ENCODE peak calls at places on chromosome 22, in ten cellular contexts. One of them, this sample, is unnamed.

GRCh38 chr22:42752230-42752746 is 31.6 kb upstream of the A4GALT start:
- DNase-seq in stimulated activated CD4-positive, alpha-beta T cell treated with anti-CD3 and anti-CD28 coated beads, Interleukin-4, amount 100 ng/mL, for 4 hours: no peak
- DNase-seq in RWPE1: no peak
- DNase-seq in ACHN: no peak
- DNase-seq in tibial nerve: no peak
- DNase-seq in keratinocyte: no peak
- DNase-seq in stomach: no peak
- DNase-seq in foreskin fibroblast: no peak
- DNase-seq in endothelial cell of umbilical vein: no peak
- DNase-seq in aorta: no peak
- DNase-seq in this sample: no peak

GRCh38 chr22:20647586-20648305 is 126.2 kb upstream of the SERPIND1 start:
- DNase-seq in stimulated activated CD4-positive, alpha-beta T cell treated with anti-CD3 and anti-CD28 coated beads, Interleukin-4, amount 100 ng/mL, for 4 hours: no peak
- DNase-seq in RWPE1: no peak
- DNase-seq in ACHN: no peak
- DNase-seq in tibial nerve: no peak
- DNase-seq in keratinocyte: no peak
- DNase-seq in stomach: no peak
- DNase-seq in foreskin fibroblast: no peak
- DNase-seq in endothelial cell of umbilical vein: no peak
- DNase-seq in aorta: no peak
- DNase-seq in this sample: peak; percentile 67

GRCh38 chr22:32281092-32281491 is 25.9 kb upstream of the SLC5A4 start:
- DNase-seq in stimulated activated CD4-positive, alpha-beta T cell treated with anti-CD3 and anti-CD28 coated beads, Interleukin-4, amount 100 ng/mL, for 4 hours: no peak
- DNase-seq in RWPE1: peak; percentile 79
- DNase-seq in ACHN: peak; percentile 68
- DNase-seq in tibial nerve: no peak
- DNase-seq in keratinocyte: peak; percentile 63
- DNase-seq in stomach: no peak
- DNase-seq in foreskin fibroblast: peak; percentile 20
- DNase-seq in endothelial cell of umbilical vein: no peak
- DNase-seq in aorta: no peak
- DNase-seq in this sample: no peak

GRCh38 chr22:49873228-49873940 is 19.7 kb downstream of the ZBED4 start:
- DNase-seq in stimulated activated CD4-positive, alpha-beta T cell treated with anti-CD3 and anti-CD28 coated beads, Interleukin-4, amount 100 ng/mL, for 4 hours: no peak
- DNase-seq in RWPE1: no peak
- DNase-seq in ACHN: no peak
- DNase-seq in tibial nerve: no peak
- DNase-seq in keratinocyte: no peak
- DNase-seq in stomach: no peak
- DNase-seq in foreskin fibroblast: no peak
- DNase-seq in endothelial cell of umbilical vein: no peak
- DNase-seq in aorta: no peak
- DNase-seq in this sample: peak; percentile 35

GRCh38 chr22:44622147-44622427 is 79.9 kb upstream of the PRR5 start:
- DNase-seq in stimulated activated CD4-positive, alpha-beta T cell treated with anti-CD3 and anti-CD28 coated beads, Interleukin-4, amount 100 ng/mL, for 4 hours: no peak
- DNase-seq in RWPE1: no peak
- DNase-seq in ACHN: no peak
- DNase-seq in tibial nerve: no peak
- DNase-seq in keratinocyte: no peak
- DNase-seq in stomach: no peak
- DNase-seq in foreskin fibroblast: no peak
- DNase-seq in endothelial cell of umbilical vein: no peak
- DNase-seq in aorta: no peak
- DNase-seq in this sample: peak; percentile 54

GRCh38 chr22:38953091-38953490 is 4.3 kb upstream of the APOBEC3A start:
- DNase-seq in stimulated activated CD4-positive, alpha-beta T cell treated with anti-CD3 and anti-CD28 coated beads, Interleukin-4, amount 100 ng/mL, for 4 hours: no peak
- DNase-seq in RWPE1: no peak
- DNase-seq in ACHN: no peak
- DNase-seq in tibial nerve: no peak
- DNase-seq in keratinocyte: no peak
- DNase-seq in stomach: no peak
- DNase-seq in foreskin fibroblast: no peak
- DNase-seq in endothelial cell of umbilical vein: no peak
- DNase-seq in aorta: no peak
- DNase-seq in this sample: peak; percentile 57

GRCh38 chr22:30671071-30671470 is 3.4 kb upstream of the DUSP18 start:
- DNase-seq in stimulated activated CD4-positive, alpha-beta T cell treated with anti-CD3 and anti-CD28 coated beads, Interleukin-4, amount 100 ng/mL, for 4 hours: no peak
- DNase-seq in RWPE1: no peak
- DNase-seq in ACHN: no peak
- DNase-seq in tibial nerve: no peak
- DNase-seq in keratinocyte: no peak
- DNase-seq in stomach: no peak
- DNase-seq in foreskin fibroblast: no peak
- DNase-seq in endothelial cell of umbilical vein: no peak
- DNase-seq in aorta: no peak
- DNase-seq in this sample: no peak

GRCh38 chr22:30386960-30387848 is at the start of gene RNF215:
- DNase-seq in stimulated activated CD4-positive, alpha-beta T cell treated with anti-CD3 and anti-CD28 coated beads, Interleukin-4, amount 100 ng/mL, for 4 hours: peak; percentile 68
- DNase-seq in RWPE1: peak; percentile 76
- DNase-seq in ACHN: peak; percentile 79
- DNase-seq in tibial nerve: peak; percentile 71
- DNase-seq in keratinocyte: no peak
- DNase-seq in stomach: peak; percentile 87
- DNase-seq in foreskin fibroblast: peak; percentile 68
- DNase-seq in endothelial cell of umbilical vein: peak; percentile 78
- DNase-seq in aorta: peak; percentile 86
- DNase-seq in this sample: peak; percentile 94

GRCh38 chr22:35349704-35350538 is 31.0 kb upstream of the HMOX1 start:
- DNase-seq in stimulated activated CD4-positive, alpha-beta T cell treated with anti-CD3 and anti-CD28 coated beads, Interleukin-4, amount 100 ng/mL, for 4 hours: no peak
- DNase-seq in RWPE1: no peak
- DNase-seq in ACHN: no peak
- DNase-seq in tibial nerve: no peak
- DNase-seq in keratinocyte: no peak
- DNase-seq in stomach: no peak
- DNase-seq in foreskin fibroblast: no peak
- DNase-seq in endothelial cell of umbilical vein: no peak
- DNase-seq in aorta: peak; percentile 55
- DNase-seq in this sample: no peak

GRCh38 chr22:28869736-28870135 is 13.6 kb upstream of the ZNRF3 start:
- DNase-seq in stimulated activated CD4-positive, alpha-beta T cell treated with anti-CD3 and anti-CD28 coated beads, Interleukin-4, amount 100 ng/mL, for 4 hours: no peak
- DNase-seq in RWPE1: no peak
- DNase-seq in ACHN: no peak
- DNase-seq in tibial nerve: no peak
- DNase-seq in keratinocyte: no peak
- DNase-seq in stomach: no peak
- DNase-seq in foreskin fibroblast: no peak
- DNase-seq in endothelial cell of umbilical vein: no peak
- DNase-seq in aorta: no peak
- DNase-seq in this sample: no peak

GRCh38 chr22:20995329-20996030 is 6.4 kb downstream of the THAP7 start:
- DNase-seq in stimulated activated CD4-positive, alpha-beta T cell treated with anti-CD3 and anti-CD28 coated beads, Interleukin-4, amount 100 ng/mL, for 4 hours: no peak
- DNase-seq in RWPE1: no peak
- DNase-seq in ACHN: no peak
- DNase-seq in tibial nerve: no peak
- DNase-seq in keratinocyte: no peak
- DNase-seq in stomach: no peak
- DNase-seq in foreskin fibroblast: no peak
- DNase-seq in endothelial cell of umbilical vein: no peak
- DNase-seq in aorta: no peak
- DNase-seq in this sample: no peak

GRCh38 chr22:35470903-35471321 is 69.7 kb upstream of the RASD2 start:
- DNase-seq in stimulated activated CD4-positive, alpha-beta T cell treated with anti-CD3 and anti-CD28 coated beads, Interleukin-4, amount 100 ng/mL, for 4 hours: no peak
- DNase-seq in RWPE1: no peak
- DNase-seq in ACHN: no peak
- DNase-seq in tibial nerve: no peak
- DNase-seq in keratinocyte: no peak
- DNase-seq in stomach: no peak
- DNase-seq in foreskin fibroblast: no peak
- DNase-seq in endothelial cell of umbilical vein: peak; percentile 33
- DNase-seq in aorta: no peak
- DNase-seq in this sample: no peak

GRCh38 chr22:32836286-32836859 is 34.9 kb downstream of the TIMP3 start:
- DNase-seq in stimulated activated CD4-positive, alpha-beta T cell treated with anti-CD3 and anti-CD28 coated beads, Interleukin-4, amount 100 ng/mL, for 4 hours: no peak
- DNase-seq in RWPE1: peak; percentile 24
- DNase-seq in ACHN: peak; percentile 22
- DNase-seq in tibial nerve: no peak
- DNase-seq in keratinocyte: no peak
- DNase-seq in stomach: no peak
- DNase-seq in foreskin fibroblast: no peak
- DNase-seq in endothelial cell of umbilical vein: no peak
- DNase-seq in aorta: no peak
- DNase-seq in this sample: no peak

GRCh38 chr22:49936018-49936972 is 17.9 kb downstream of the CRELD2 start:
- DNase-seq in stimulated activated CD4-positive, alpha-beta T cell treated with anti-CD3 and anti-CD28 coated beads, Interleukin-4, amount 100 ng/mL, for 4 hours: peak; percentile 99
- DNase-seq in RWPE1: peak; percentile 38
- DNase-seq in ACHN: peak; percentile 84
- DNase-seq in tibial nerve: peak; percentile 82
- DNase-seq in keratinocyte: no peak
- DNase-seq in stomach: peak; percentile 95
- DNase-seq in foreskin fibroblast: peak; percentile 84
- DNase-seq in endothelial cell of umbilical vein: peak; percentile 97
- DNase-seq in aorta: peak; percentile 97
- DNase-seq in this sample: peak; percentile 98

GRCh38 chr22:20998411-20999336 is 3.2 kb downstream of the THAP7 start:
- DNase-seq in stimulated activated CD4-positive, alpha-beta T cell treated with anti-CD3 and anti-CD28 coated beads, Interleukin-4, amount 100 ng/mL, for 4 hours: no peak
- DNase-seq in RWPE1: no peak
- DNase-seq in ACHN: no peak
- DNase-seq in tibial nerve: no peak
- DNase-seq in keratinocyte: no peak
- DNase-seq in stomach: no peak
- DNase-seq in foreskin fibroblast: peak; percentile 31
- DNase-seq in endothelial cell of umbilical vein: no peak
- DNase-seq in aorta: no peak
- DNase-seq in this sample: no peak

GRCh38 chr22:20437253-20438065 is at the start of gene SCARF2:
- DNase-seq in stimulated activated CD4-positive, alpha-beta T cell treated with anti-CD3 and anti-CD28 coated beads, Interleukin-4, amount 100 ng/mL, for 4 hours: no peak
- DNase-seq in RWPE1: no peak
- DNase-seq in ACHN: peak; percentile 23
- DNase-seq in tibial nerve: no peak
- DNase-seq in keratinocyte: no peak
- DNase-seq in stomach: no peak
- DNase-seq in foreskin fibroblast: peak; percentile 60
- DNase-seq in endothelial cell of umbilical vein: peak; percentile 52
- DNase-seq in aorta: peak; percentile 77
- DNase-seq in this sample: peak; percentile 82

GRCh38 chr22:39216143-39216490 is 28.7 kb downstream of the PDGFB start:
- DNase-seq in stimulated activated CD4-positive, alpha-beta T cell treated with anti-CD3 and anti-CD28 coated beads, Interleukin-4, amount 100 ng/mL, for 4 hours: no peak
- DNase-seq in RWPE1: no peak
- DNase-seq in ACHN: no peak
- DNase-seq in tibial nerve: no peak
- DNase-seq in keratinocyte: no peak
- DNase-seq in stomach: no peak
- DNase-seq in foreskin fibroblast: no peak
- DNase-seq in endothelial cell of umbilical vein: no peak
- DNase-seq in aorta: peak; percentile 32
- DNase-seq in this sample: peak; percentile 52

GRCh38 chr22:22061085-22062077 is 78.8 kb upstream of the TOP3B start:
- DNase-seq in stimulated activated CD4-positive, alpha-beta T cell treated with anti-CD3 and anti-CD28 coated beads, Interleukin-4, amount 100 ng/mL, for 4 hours: no peak
- DNase-seq in RWPE1: peak; percentile 55
- DNase-seq in ACHN: no peak
- DNase-seq in tibial nerve: no peak
- DNase-seq in keratinocyte: no peak
- DNase-seq in stomach: no peak
- DNase-seq in foreskin fibroblast: peak; percentile 4
- DNase-seq in endothelial cell of umbilical vein: no peak
- DNase-seq in aorta: no peak
- DNase-seq in this sample: no peak

GRCh38 chr22:36125434-36125833 is 35.1 kb downstream of the APOL3 start:
- DNase-seq in stimulated activated CD4-positive, alpha-beta T cell treated with anti-CD3 and anti-CD28 coated beads, Interleukin-4, amount 100 ng/mL, for 4 hours: no peak
- DNase-seq in RWPE1: no peak
- DNase-seq in ACHN: no peak
- DNase-seq in tibial nerve: no peak
- DNase-seq in keratinocyte: no peak
- DNase-seq in stomach: no peak
- DNase-seq in foreskin fibroblast: no peak
- DNase-seq in endothelial cell of umbilical vein: no peak
- DNase-seq in aorta: no peak
- DNase-seq in this sample: no peak

GRCh38 chr22:19871845-19872778 is 17.4 kb upstream of the GNB1L start:
- DNase-seq in stimulated activated CD4-positive, alpha-beta T cell treated with anti-CD3 and anti-CD28 coated beads, Interleukin-4, amount 100 ng/mL, for 4 hours: no peak
- DNase-seq in RWPE1: no peak
- DNase-seq in ACHN: no peak
- DNase-seq in tibial nerve: peak; percentile 8
- DNase-seq in keratinocyte: no peak
- DNase-seq in stomach: no peak
- DNase-seq in foreskin fibroblast: no peak
- DNase-seq in endothelial cell of umbilical vein: no peak
- DNase-seq in aorta: peak; percentile 43
- DNase-seq in this sample: peak; percentile 57

GRCh38 chr22:39545310-39546063 is 12.9 kb upstream of the RPS19BP1 start:
- DNase-seq in stimulated activated CD4-positive, alpha-beta T cell treated with anti-CD3 and anti-CD28 coated beads, Interleukin-4, amount 100 ng/mL, for 4 hours: peak; percentile 47
- DNase-seq in RWPE1: peak; percentile 16
- DNase-seq in ACHN: peak; percentile 58
- DNase-seq in tibial nerve: no peak
- DNase-seq in keratinocyte: no peak
- DNase-seq in stomach: no peak
- DNase-seq in foreskin fibroblast: no peak
- DNase-seq in endothelial cell of umbilical vein: peak; percentile 34
- DNase-seq in aorta: no peak
- DNase-seq in this sample: no peak